ENCODE peak calls at places on chromosomes 3 and 15, in five cellular contexts. Y is K562, V is SK-N-SH, F is GM12878, D is HepG2. J is an unnamed sample.

GRCh38 chr15:89550427-89550826 is 24.8 kb upstream of the TICRR start:
- DNase-seq in Y (no peak), V (no peak), F (no peak), D (no peak), J (no peak)

GRCh38 chr3:134330895-134331810 is 43.1 kb downstream of the AMOTL2 start:
- DNase-seq in Y (no peak), V (no peak), F (no peak), D (no peak), J (no peak)

GRCh38 chr3:43190682-43191081 is 84.8 kb upstream of the POMGNT2 start:
- DNase-seq in Y (no peak), V (no peak), F (no peak), D (no peak), J (peak; percentile 17)

GRCh38 chr3:31105438-31106077 is 211.1 kb upstream of the GADL1 start:
- DNase-seq in Y (peak; percentile 15), V (no peak), F (no peak), D (no peak), J (no peak)

GRCh38 chr3:151037746-151038145 is 47.7 kb upstream of the MED12L start:
- DNase-seq in Y (no peak), V (no peak), F (no peak), D (no peak), J (no peak)

GRCh38 chr15:57720861-57721260 is 14.3 kb downstream of the POLR2M start:
- DNase-seq in Y (no peak), V (no peak), F (no peak), D (no peak), J (no peak)

GRCh38 chr15:51775967-51776816 is 24.8 kb downstream of the TMOD2 start:
- DNase-seq in Y (peak; percentile 68), V (peak; percentile 61), F (peak; percentile 30), D (peak; percentile 58), J (peak; percentile 49)

GRCh38 chr3:171982829-171983228 is 56.5 kb upstream of the FNDC3B start:
- DNase-seq in Y (no peak), V (no peak), F (no peak), D (no peak), J (no peak)

GRCh38 chr3:10757821-10758130 is 58.3 kb upstream of the SLC6A11 start:
- DNase-seq in Y (no peak), V (no peak), F (no peak), D (no peak), J (no peak)

GRCh38 chr15:62254137-62254934 is 89.3 kb upstream of the C2CD4B start:
- DNase-seq in Y (peak; percentile 63), V (peak; percentile 76), F (no peak), D (peak; percentile 59), J (peak; percentile 59)

GRCh38 chr3:27340524-27340923 is 28.7 kb downstream of the NEK10 start:
- DNase-seq in Y (no peak), V (no peak), F (no peak), D (no peak), J (no peak)

GRCh38 chr3:147816770-147817169 is 407.6 kb downstream of the ZIC1 start:
- DNase-seq in Y (no peak), V (no peak), F (no peak), D (no peak), J (no peak)

GRCh38 chr15:32651229-32651837 is 9.8 kb downstream of the SCG5 start:
- DNase-seq in Y (peak; percentile 72), V (peak; percentile 71), F (no peak), D (peak; percentile 48), J (peak; percentile 48)

GRCh38 chr3:16308727-16309126 is 43.7 kb downstream of the OXNAD1 start:
- DNase-seq in Y (no peak), V (no peak), F (no peak), D (no peak), J (no peak)

DNA sequence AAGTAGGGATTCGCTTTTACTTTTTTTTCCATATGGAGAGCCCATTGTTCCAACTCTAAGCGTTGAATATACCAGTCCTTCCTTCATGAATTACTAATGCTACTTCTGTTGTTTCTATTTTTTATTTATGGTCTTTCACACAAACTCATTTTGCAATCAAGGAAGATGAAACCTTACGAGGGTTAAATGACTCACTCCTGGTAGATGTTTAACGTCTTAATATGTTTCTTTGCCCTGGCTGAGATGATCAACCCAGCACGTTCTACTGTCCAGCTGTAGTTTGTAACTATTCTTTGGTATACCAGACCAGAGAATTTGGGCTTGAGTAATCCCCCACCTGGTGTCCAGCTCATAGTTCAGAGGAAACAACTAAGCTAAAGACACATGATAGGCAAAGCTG is 23.1 kb downstream of the CDCP1 start:
- DNase-seq in Y (no peak), V (no peak), F (peak; percentile 62), D (no peak), J (no peak)
- TF ChIP-seq FOXM1 in Y (no peak), V (peak; percentile 61), F (no peak), D (no peak), J (no peak)

GRCh38 chr3:142279965-142280590 is 54.7 kb upstream of the GK5 start:
- DNase-seq in Y (peak; percentile 78), V (peak; percentile 73), F (peak; percentile 53), D (peak; percentile 75), J (peak; percentile 79)
- TF ChIP-seq FOXM1 in Y (no peak), V (no peak), F (no peak), D (no peak), J (no peak)

GRCh38 chr3:115470254-115470653 is 153.1 kb upstream of the GAP43 start:
- DNase-seq in Y (no peak), V (no peak), F (no peak), D (no peak), J (no peak)
- TF ChIP-seq FOXM1 in Y (no peak), V (no peak), F (no peak), D (no peak), J (no peak)

GRCh38 chr15:59157840-59158700 is 48.6 kb upstream of the LDHAL6B start:
- DNase-seq in Y (no peak), V (no peak), F (no peak), D (no peak), J (no peak)
- TF ChIP-seq FOXM1 in Y (no peak), V (no peak), F (no peak), D (no peak), J (no peak)

GRCh38 chr3:157417247-157417646 is 19.4 kb upstream of the PTX3 start:
- DNase-seq in Y (no peak), V (no peak), F (no peak), D (no peak), J (no peak)
- TF ChIP-seq FOXM1 in Y (no peak), V (no peak), F (no peak), D (no peak), J (no peak)

GRCh38 chr15:66780973-66781718 is 79.1 kb downstream of the SMAD6 start:
- DNase-seq in Y (no peak), V (no peak), F (no peak), D (no peak), J (no peak)

GRCh38 chr15:66782785-66783184 is 80.7 kb downstream of the SMAD6 start:
- DNase-seq in Y (no peak), V (no peak), F (no peak), D (no peak), J (no peak)

GRCh38 chr15:66785637-66786036 is 83.6 kb downstream of the SMAD6 start:
- DNase-seq in Y (no peak), V (no peak), F (no peak), D (no peak), J (no peak)

GRCh38 chr15:66784174-66784573 is 82.1 kb downstream of the SMAD6 start:
- DNase-seq in Y (no peak), V (no peak), F (no peak), D (no peak), J (no peak)

DNA sequence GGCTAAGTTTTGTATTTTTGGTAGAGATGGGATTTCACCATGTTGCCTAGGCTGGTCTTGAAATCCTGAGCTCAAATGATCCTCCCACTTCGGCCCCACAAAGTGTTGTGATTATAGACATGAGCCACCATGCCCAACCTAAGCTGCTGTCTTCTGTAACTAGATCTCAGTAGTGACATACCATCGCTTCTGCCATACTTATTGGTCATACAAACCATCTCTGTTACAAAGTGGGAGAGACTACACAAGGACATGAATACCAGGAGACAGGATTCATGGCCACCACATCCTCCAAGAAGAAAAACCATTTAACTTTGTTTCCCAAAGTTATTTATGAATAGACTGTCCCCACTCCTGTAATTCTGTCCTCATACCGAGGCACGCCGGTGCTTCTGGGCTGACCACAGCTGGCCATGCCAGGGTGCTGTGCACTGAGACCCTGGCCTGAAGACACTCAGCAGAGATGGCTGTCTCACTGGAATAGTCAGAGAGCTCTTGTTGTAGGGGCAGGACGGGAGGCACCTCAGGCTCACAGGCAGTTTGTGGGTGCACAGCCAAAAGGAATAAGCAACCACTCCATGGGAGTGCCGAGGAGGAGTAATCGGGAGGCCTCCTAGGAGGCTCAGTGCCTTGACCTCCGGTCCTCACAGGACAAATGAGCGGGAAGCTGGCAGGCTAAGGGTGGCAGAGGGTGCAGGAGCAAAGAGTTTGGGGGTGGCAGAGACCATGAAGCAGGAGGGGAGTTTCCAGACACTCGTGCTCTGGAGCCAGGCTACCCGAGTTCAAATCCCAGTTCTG is 81.5 kb downstream of the SMAD6 start:
- DNase-seq in Y (no peak), V (no peak), F (no peak), D (no peak), J (no peak)
- TF ChIP-seq FOXM1 in Y (no peak), V (no peak), F (no peak), D (no peak), J (no peak)

DNA sequence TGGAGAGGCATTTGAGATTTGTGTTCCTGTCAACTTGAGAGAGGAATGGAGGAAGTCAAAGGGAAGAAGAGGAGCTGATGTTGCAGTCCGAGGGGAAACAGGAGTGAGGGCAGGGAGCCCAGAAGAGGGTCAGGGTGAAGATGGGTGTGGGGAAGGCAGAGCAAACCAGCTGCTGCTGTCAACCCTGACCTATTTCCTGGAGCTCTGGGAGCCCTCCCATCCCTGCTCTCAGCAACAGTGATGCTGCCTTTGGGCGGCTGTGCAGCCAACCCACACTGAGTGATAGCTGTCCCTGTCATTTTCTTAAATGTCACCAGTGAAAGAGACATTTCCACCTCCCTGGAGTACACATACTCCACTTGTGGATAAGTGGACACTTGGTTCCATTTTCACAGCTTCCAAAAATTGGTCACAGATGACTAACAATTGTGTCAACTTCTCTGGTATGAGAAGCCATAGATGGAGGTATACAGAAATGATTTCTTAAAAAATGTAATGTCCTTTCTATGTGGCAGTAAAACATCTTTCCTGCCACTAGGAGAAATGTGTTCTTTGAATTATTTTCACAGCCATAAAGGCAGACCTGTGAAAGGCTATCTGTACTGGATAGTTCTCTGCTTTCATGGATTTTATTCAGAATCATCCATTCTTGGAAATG is 556.3 kb upstream of the TBL1XR1 start:
- DNase-seq in Y (no peak), V (peak; percentile 55), F (no peak), D (no peak), J (no peak)
- TF ChIP-seq FOXM1 in Y (no peak), V (no peak), F (no peak), D (no peak), J (no peak)

GRCh38 chr15:61049003-61049402 is 180.1 kb downstream of the RORA start:
- DNase-seq in Y (no peak), V (peak; percentile 57), F (no peak), D (no peak), J (no peak)

GRCh38 chr15:61049934-61050333 is 179.2 kb downstream of the RORA start:
- DNase-seq in Y (no peak), V (no peak), F (peak; percentile 17), D (peak; percentile 24), J (no peak)

GRCh38 chr15:61050844-61051569 is 178.1 kb downstream of the RORA start:
- DNase-seq in Y (no peak), V (no peak), F (no peak), D (no peak), J (no peak)

GRCh38 chr15:61046291-61046690 is 182.8 kb downstream of the RORA start:
- DNase-seq in Y (no peak), V (no peak), F (no peak), D (no peak), J (no peak)

GRCh38 chr15:61047783-61048182 is 181.3 kb downstream of the RORA start:
- DNase-seq in Y (no peak), V (no peak), F (no peak), D (no peak), J (no peak)
- TF ChIP-seq FOXM1 in Y (no peak), V (no peak), F (no peak), D (no peak), J (no peak)